ENCODE peak calls at places on chromosomes 7 and 10, in eight cellular contexts. X is stomach, T is ovary, S is left ventricle myocardium inferior, E is right lobe of liver, Z is GM23248, D is pancreas, K is kidney. C is an unnamed sample.
A peak's percentile ranks its signal among the peaks of the same experiment; 100 is the strongest.

GRCh38 chr7:70484255-70484654 is 647.7 kb upstream of the GALNT17 start:
- DNase-seq in Z (no peak), T (no peak), D (no peak), X (no peak), E (no peak), S (no peak), K (no peak), C (no peak)

GRCh38 chr10:31099664-31100063 is 68.0 kb upstream of the ZNF438 start:
- DNase-seq in S (no peak), D (no peak), X (peak; percentile 46), E (no peak), K (peak; percentile 89), Z (no peak), T (no peak), C (no peak)

GRCh38 chr10:72038458-72039001 is 49.8 kb downstream of the SPOCK2 start:
- DNase-seq in K (no peak), Z (peak; percentile 94), E (no peak), S (no peak), T (peak; percentile 68), X (no peak), D (no peak), C (no peak)

GRCh38 chr10:70590663-70591416 is 11.7 kb downstream of the PRF1 start:
- DNase-seq in T (peak; percentile 4), D (no peak), K (no peak), X (peak; percentile 17), Z (no peak), E (no peak), S (no peak), C (no peak)

GRCh38 chr7:149562602-149563001 is 65.0 kb upstream of the ZNF746 start:
- DNase-seq in K (no peak), X (no peak), D (no peak), E (no peak), S (no peak), T (no peak), Z (peak; percentile 70), C (no peak)

GRCh38 chr7:157559596-157560257 is 222.9 kb downstream of the DNAJB6 start:
- DNase-seq in D (peak; percentile 35), S (no peak), K (peak; percentile 59), E (no peak), X (no peak), T (no peak), Z (no peak), C (no peak)

GRCh38 chr7:5653661-5654060 is 127.8 kb downstream of the RNF216 start:
- DNase-seq in X (no peak), Z (no peak), D (no peak), E (no peak), S (no peak), T (no peak), K (no peak), C (no peak)

GRCh38 chr10:77267703-77268630 is 369.6 kb downstream of the KCNMA1 start:
- DNase-seq in Z (no peak), D (no peak), S (no peak), X (no peak), E (no peak), T (no peak), K (no peak), C (no peak)

GRCh38 chr7:33776791-33777190 is 128.5 kb upstream of the BMPER start:
- DNase-seq in S (no peak), K (no peak), E (no peak), T (no peak), Z (peak; percentile 80), D (no peak), X (no peak), C (no peak)

GRCh38 chr10:34156781-34157425 is 658.2 kb downstream of the PARD3 start:
- DNase-seq in Z (peak; percentile 79), E (no peak), S (no peak), X (no peak), T (no peak), D (no peak), K (no peak), C (no peak)

GRCh38 chr10:68047088-68047487 is 28.0 kb downstream of the HERC4 start:
- DNase-seq in D (no peak), E (no peak), X (no peak), S (no peak), T (no peak), K (no peak), Z (no peak), C (no peak)

GRCh38 chr10:128657508-128657907 is 531.3 kb upstream of the MKI67 start:
- DNase-seq in T (no peak), S (no peak), Z (no peak), X (no peak), K (no peak), E (no peak), D (no peak), C (no peak)

GRCh38 chr10:3782099-3782455 is 2.9 kb downstream of the KLF6 start:
- DNase-seq in K (no peak), X (no peak), E (no peak), Z (peak; percentile 69), S (no peak), T (no peak), D (no peak), C (no peak)

GRCh38 chr7:113664867-113665266 is 253.9 kb downstream of the PPP1R3A start:
- DNase-seq in D (no peak), T (no peak), S (no peak), E (no peak), Z (no peak), X (no peak), K (no peak), C (no peak)

GRCh38 chr10:103204353-103205255 is 11.5 kb upstream of the NT5C2 start:
- DNase-seq in K (no peak), X (no peak), T (no peak), E (no peak), Z (no peak), D (no peak), S (no peak), C (no peak)
- H3K4me3 ChIP-seq in K (no peak overlapping the region), X (no peak overlapping the region), T (no peak overlapping the region), E (no peak overlapping the region), Z (no peak overlapping the region), D (no peak overlapping the region), S (no peak overlapping the region), C (no peak overlapping the region)

DNA sequence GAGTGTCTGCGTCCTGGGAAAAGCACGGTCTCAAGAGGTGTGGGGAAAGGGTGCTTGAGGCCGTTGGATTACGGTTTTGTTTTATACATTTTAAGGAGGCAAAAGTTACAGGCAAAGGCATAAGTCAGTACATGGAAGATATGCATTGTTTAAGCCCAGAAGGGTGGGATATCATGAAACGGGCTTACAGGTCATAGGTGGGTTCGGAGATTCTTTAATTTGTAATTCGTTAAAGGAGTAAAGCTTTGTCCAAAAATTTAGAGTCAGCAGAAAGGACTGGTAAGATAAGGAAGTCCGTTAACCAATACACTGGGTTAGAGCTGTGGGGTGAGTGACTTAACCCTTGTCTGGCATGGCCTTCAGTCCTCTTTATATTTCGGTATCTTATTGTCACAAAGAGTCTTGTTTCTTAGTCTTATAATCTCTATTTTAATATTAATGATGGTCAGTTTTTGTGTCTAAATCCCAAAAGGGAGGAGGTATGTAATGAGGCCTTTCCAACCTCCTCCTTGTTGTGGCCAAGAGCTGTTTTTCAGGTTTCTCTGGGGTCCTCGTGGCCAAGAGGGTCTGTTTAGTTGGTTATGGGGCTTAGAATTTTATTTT is 12.7 kb downstream of the TSPAN14 start:
- DNase-seq in X (no peak), D (no peak), K (no peak), E (no peak), S (no peak), Z (no peak), T (no peak), C (no peak)
- H3K4me1 ChIP-seq in X (peaks cover 98% of the 10 kb centered on the region), D (peaks cover 33% of the 10 kb centered on the region), K (peaks cover 69% of the 10 kb centered on the region), E (peaks cover 76% of the 10 kb centered on the region), S (peaks cover 100% of the 10 kb centered on the region), Z (peaks cover 31% of the 10 kb centered on the region), T (peaks cover 46% of the 10 kb centered on the region), C (no peaks in the 10 kb centered on the region)

GRCh38 chr10:97427571-97428179 is 1.7 kb downstream of the PGAM1 start:
- DNase-seq in Z (peak; percentile 70), K (no peak), T (no peak), S (no peak), E (peak; percentile 65), X (peak; percentile 67), D (no peak), C (no peak)
- H3K27ac ChIP-seq in Z (peak overlapping the region; percentile 91), K (peak overlapping the region; percentile 53), T (no peak overlapping the region), S (peak overlapping the region; percentile 93), E (no peak overlapping the region), X (peak overlapping the region; percentile 15), D (peak overlapping the region; percentile 33), C (no peak overlapping the region)

GRCh38 chr10:46030091-46030937 is at the start of gene NCOA4:
- DNase-seq in Z (peak; percentile 99), K (peak; percentile 99), X (peak; percentile 99), T (peak; percentile 98), D (peak; percentile 98), E (peak; percentile 99), S (peak; percentile 98), C (peak; percentile 99)

GRCh38 chr10:46024948-46025347 is 5.5 kb downstream of the NCOA4 start:
- DNase-seq in E (no peak), D (no peak), T (no peak), K (no peak), Z (peak; percentile 28), X (no peak), S (no peak), C (no peak)

GRCh38 chr10:46031648-46032532 is 1.5 kb upstream of the NCOA4 start:
- DNase-seq in Z (no peak), S (no peak), E (no peak), X (no peak), T (no peak), D (no peak), K (no peak), C (no peak)

GRCh38 chr10:46026106-46026505 is 4.3 kb downstream of the NCOA4 start:
- DNase-seq in Z (peak; percentile 35), E (no peak), S (no peak), D (no peak), X (no peak), T (no peak), K (no peak), C (no peak)

GRCh38 chr10:46028584-46029570 is 1.5 kb downstream of the NCOA4 start:
- DNase-seq in T (no peak), Z (peak; percentile 85), K (no peak), D (no peak), S (no peak), E (no peak), X (no peak), C (no peak)
- H3K4me3 ChIP-seq in T (peak overlapping the region; percentile 91), Z (peak overlapping the region; percentile 97), K (peak overlapping the region; percentile 93), D (no peak overlapping the region), S (peak overlapping the region; percentile 94), E (peak overlapping the region; percentile 93), X (peak overlapping the region; percentile 90), C (peak overlapping the region; percentile 78)

DNA sequence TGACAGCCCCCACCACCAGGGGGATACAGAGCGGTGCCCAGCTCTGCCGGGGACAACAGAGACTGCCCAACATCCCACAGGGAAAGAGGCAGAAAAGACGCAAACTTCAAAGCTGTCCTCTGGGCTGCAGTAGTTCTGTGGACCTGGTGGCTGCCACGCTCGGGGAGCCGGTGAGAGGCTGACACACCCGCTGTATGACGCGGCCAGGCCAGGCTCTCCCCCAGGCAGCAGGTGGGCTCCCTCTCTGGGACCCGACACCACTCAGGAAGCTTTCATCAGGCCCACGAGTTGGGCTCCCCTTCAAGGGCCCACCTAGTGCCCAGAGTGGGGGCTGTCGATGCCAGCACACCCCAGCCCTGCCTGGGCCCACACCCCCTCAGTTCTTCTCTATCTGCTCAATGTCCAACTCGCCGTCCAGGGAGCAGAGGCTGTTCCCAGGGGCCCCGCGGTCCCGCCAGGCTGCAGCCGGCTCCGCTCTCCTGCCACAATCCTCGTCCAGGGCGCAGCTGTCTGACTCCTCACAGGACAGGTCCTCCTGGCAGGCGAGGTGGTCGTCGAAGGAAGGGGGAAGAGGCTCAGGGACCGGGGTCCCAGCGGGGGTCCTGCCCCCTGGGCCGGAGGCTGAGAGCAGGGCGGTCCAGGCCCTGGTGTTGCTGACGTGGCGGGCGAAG is 121.2 kb downstream of the FAM53B start:
- DNase-seq in K (no peak), S (no peak), E (no peak), D (no peak), T (no peak), X (no peak), Z (no peak), C (no peak)
- H3K4me1 ChIP-seq in K (peaks cover 7% of the 10 kb centered on the region), S (peaks cover 98% of the 10 kb centered on the region), E (no peaks in the 10 kb centered on the region), D (no peaks in the 10 kb centered on the region), T (peaks cover 23% of the 10 kb centered on the region), X (peaks cover 64% of the 10 kb centered on the region), Z (no peaks in the 10 kb centered on the region), C (no peaks in the 10 kb centered on the region)